ENCODE peak calls at places on chromosomes 4 and X, in nine cellular contexts. M is tibial nerve, V is left lung, U is lower lobe of right lung, G is IMR-90, I is PC-3, K is upper lobe of right lung, T is Peyer's patch, Y is ovary. H is an unnamed sample.

GRCh38 chr4:52841707-52842456 is 20.2 kb upstream of the RASL11B start:
- DNase-seq in G (peak; percentile 19), I (no peak), M (no peak), U (no peak), K (no peak), T (no peak), Y (peak; percentile 42), V (no peak), H (peak; percentile 25)

GRCh38 chrX:153593811-153594500 is 5.0 kb downstream of the CCNQ start:
- DNase-seq in G (no peak), I (no peak), T (no peak), V (peak; percentile 22), M (no peak), Y (no peak), U (peak; percentile 1), K (no peak), H (no peak)

GRCh38 chr4:89572224-89572858 is 264.6 kb downstream of the SNCA start:
- DNase-seq in T (no peak), Y (no peak), V (no peak), I (no peak), U (no peak), M (no peak), K (no peak), G (no peak), H (no peak)

GRCh38 chr4:123235431-123235830 is 161.2 kb upstream of the SPRY1 start:
- DNase-seq in T (no peak), K (no peak), U (no peak), I (peak; percentile 22), Y (no peak), M (no peak), V (no peak), G (peak; percentile 61), H (no peak)

GRCh38 chrX:42366181-42366580 is 411.8 kb downstream of the PPP1R2C start:
- DNase-seq in G (no peak), K (no peak), Y (no peak), T (no peak), V (no peak), I (peak; percentile 3), U (no peak), M (no peak), H (no peak)

GRCh38 chrX:72540318-72540717 is 32.3 kb downstream of the HDAC8 start:
- DNase-seq in K (no peak), U (no peak), M (no peak), Y (no peak), G (peak; percentile 58), T (no peak), I (peak; percentile 44), V (no peak), H (peak; percentile 59)

GRCh38 chr4:187618701-187619278 is 376.8 kb upstream of the ZFP42 start:
- DNase-seq in I (peak; percentile 21), G (peak; percentile 86), T (no peak), V (no peak), K (no peak), Y (no peak), U (no peak), M (no peak), H (peak; percentile 48)

GRCh38 chr4:34922325-34922724 is 1322.0 kb downstream of the ARAP2 start:
- DNase-seq in G (no peak), Y (no peak), K (no peak), I (peak; percentile 39), T (no peak), V (no peak), U (no peak), M (no peak), H (no peak)

GRCh38 chr4:147731611-147732515 is at the start of gene ARHGAP10:
- DNase-seq in K (peak; percentile 88), T (peak; percentile 32), G (peak; percentile 82), M (peak; percentile 42), V (peak; percentile 74), U (peak; percentile 82), Y (peak; percentile 81), I (peak; percentile 71), H (peak; percentile 77)

GRCh38 chr4:4455199-4455865 is 68.4 kb downstream of the NSG1 start:
- DNase-seq in T (no peak), G (no peak), Y (no peak), V (no peak), I (no peak), U (no peak), K (no peak), M (no peak), H (no peak)

GRCh38 chr4:100848865-100849264 is 331.0 kb upstream of the EMCN start:
- DNase-seq in T (no peak), M (no peak), K (no peak), V (no peak), I (peak; percentile 9), Y (no peak), U (no peak), G (no peak), H (no peak)

GRCh38 chrX:84634201-84634782 is 132.0 kb upstream of the HDX start:
- DNase-seq in K (no peak), T (no peak), U (no peak), G (no peak), I (peak; percentile 24), V (no peak), Y (no peak), M (no peak), H (no peak)

GRCh38 chr4:114905017-114905416 is 208.4 kb downstream of the NDST4 start:
- DNase-seq in M (no peak), T (no peak), I (no peak), G (no peak), U (no peak), V (no peak), Y (no peak), K (no peak), H (no peak)

GRCh38 chr4:114900934-114901333 is 212.5 kb downstream of the NDST4 start:
- DNase-seq in Y (no peak), K (no peak), U (no peak), G (no peak), I (no peak), V (no peak), M (no peak), T (no peak), H (no peak)
- H3K4me3 ChIP-seq in Y (no peak overlapping the region), K (no peak overlapping the region), U (no peak overlapping the region), G (no peak overlapping the region), I (no peak overlapping the region), V (no peak overlapping the region), M (no peak overlapping the region), T (no peak overlapping the region), H (no peak overlapping the region)

GRCh38 chrX:78119521-78120227 is 15.6 kb downstream of the PGK1 start:
- DNase-seq in U (no peak), I (peak; percentile 38), V (no peak), K (no peak), T (no peak), Y (no peak), M (no peak), G (no peak), H (no peak)
- TF ChIP-seq CTCF in U (no peak), I (peak; percentile 61), V (no peak), K (peak; percentile 11), T (no peak), Y (no peak), M (no peak), G (no peak), H (no peak)

GRCh38 chr4:68119921-68120320 is 9.7 kb downstream of the TMPRSS11F start:
- DNase-seq in U (no peak), M (no peak), V (no peak), K (no peak), G (no peak), T (no peak), Y (no peak), I (no peak), H (no peak)
- H3K4me3 ChIP-seq in U (no peak overlapping the region), M (no peak overlapping the region), V (no peak overlapping the region), K (no peak overlapping the region), G (no peak overlapping the region), T (no peak overlapping the region), Y (no peak overlapping the region), I (no peak overlapping the region), H (no peak overlapping the region)

GRCh38 chr4:54217642-54218486 is 11.2 kb upstream of the PDGFRA start:
- DNase-seq in V (peak; percentile 56), G (peak; percentile 83), K (peak; percentile 70), Y (peak; percentile 83), U (peak; percentile 63), T (peak; percentile 34), I (peak; percentile 94), M (peak; percentile 79), H (peak; percentile 98)
- TF ChIP-seq CTCF in V (peak; percentile 79), G (peak; percentile 91), K (peak; percentile 91), Y (peak; percentile 94), U (peak; percentile 90), T (peak; percentile 44), I (peak; percentile 98), M (peak; percentile 88), H (peak; percentile 92)

DNA sequence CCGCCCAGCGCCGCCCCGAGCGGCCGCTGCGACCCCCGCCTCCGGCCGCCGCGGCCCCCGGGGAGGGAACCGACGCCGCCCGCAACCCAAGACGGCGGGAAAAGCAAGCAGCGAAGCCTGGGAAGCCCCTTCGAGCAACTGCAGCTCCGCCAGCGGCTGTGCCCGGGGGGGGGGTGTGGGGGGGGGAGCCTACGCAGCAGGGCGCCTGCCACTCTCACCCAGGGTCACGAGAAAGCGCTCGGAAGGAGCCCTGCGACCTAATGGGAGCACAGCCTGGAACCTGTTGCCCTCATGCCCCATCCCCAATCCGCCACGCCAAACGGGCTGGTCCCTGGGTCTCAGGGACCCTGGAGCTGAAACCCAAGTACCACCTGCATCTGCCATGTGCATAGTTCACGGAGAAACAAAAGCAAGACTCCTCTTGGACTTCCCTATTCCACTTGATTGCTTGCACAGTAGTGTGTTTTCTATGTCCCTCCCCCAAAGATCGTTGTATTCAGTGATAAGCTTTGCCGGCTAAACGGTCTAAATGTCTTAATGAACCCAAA is 318 bp upstream of the GAB3 start:
- DNase-seq in K (peak; percentile 68), M (no peak), Y (no peak), V (peak; percentile 44), U (peak; percentile 45), G (no peak), T (no peak), I (no peak), H (no peak)
- H3K4me3 ChIP-seq in K (peak overlapping the region; percentile 55), M (peak overlapping the region; percentile 31), Y (peak overlapping the region; percentile 32), V (no peak overlapping the region), U (peak overlapping the region; percentile 61), G (peak overlapping the region; percentile 82), T (peak overlapping the region; percentile 50), I (no peak overlapping the region), H (peak overlapping the region; percentile 44)